ENCODE peak calls at places on chromosomes 6 and 20, in six cellular contexts. Y is A549, F is stomach, B is uterus, U is esophagus squamous epithelium, W is NB4. P is an unnamed sample.

GRCh38 chr6:33837971-33838665 is 34.3 kb upstream of the MLN start:
- DNase-seq in Y (no peak), B (peak), U (no peak), W (peak), F (no peak), P (no peak)

GRCh38 chr20:53859684-53860083 is 210.7 kb downstream of the BCAS1 start:
- DNase-seq in B (peak), Y (no peak), W (no peak), F (no peak), U (no peak), P (no peak)

GRCh38 chr6:42742116-42742894 is 3.6 kb downstream of the TBCC start:
- DNase-seq in F (no peak), U (no peak), W (peak), B (no peak), Y (no peak), P (no peak)

GRCh38 chr6:79301290-79301689 is 66.8 kb upstream of the HMGN3 start:
- DNase-seq in W (no peak), F (no peak), B (no peak), U (no peak), Y (no peak), P (no peak)

GRCh38 chr20:44714102-44714700 is 968 bp upstream of the CCN5 start:
- DNase-seq in B (no peak), W (no peak), F (peak), Y (no peak), U (no peak), P (no peak)

GRCh38 chr6:111791415-111791814 is 81.8 kb downstream of the FYN start:
- DNase-seq in Y (no peak), W (no peak), F (no peak), B (no peak), U (no peak), P (no peak)

GRCh38 chr6:14000901-14001300 is 76.1 kb downstream of the RNF182 start:
- DNase-seq in B (no peak), U (no peak), F (no peak), Y (peak), W (no peak), P (no peak)

GRCh38 chr6:167079853-167080297 is 43.0 kb upstream of the CCR6 start:
- DNase-seq in F (no peak), U (no peak), W (no peak), B (no peak), Y (no peak), P (no peak)

GRCh38 chr20:34997171-34997570 is 41.5 kb downstream of the MYH7B start:
- DNase-seq in U (no peak), W (peak), F (peak), B (peak), Y (no peak), P (no peak)

GRCh38 chr20:34996243-34996984 is 40.7 kb downstream of the MYH7B start:
- DNase-seq in B (no peak), U (no peak), Y (no peak), W (no peak), F (no peak), P (no peak)

GRCh38 chr20:34994509-34995131 is 39.0 kb downstream of the MYH7B start:
- DNase-seq in B (no peak), U (no peak), F (no peak), W (no peak), Y (no peak), P (no peak)

GRCh38 chr20:34995192-34995591 is 39.5 kb downstream of the MYH7B start:
- DNase-seq in B (no peak), W (no peak), F (no peak), Y (no peak), U (no peak), P (no peak)

DNA sequence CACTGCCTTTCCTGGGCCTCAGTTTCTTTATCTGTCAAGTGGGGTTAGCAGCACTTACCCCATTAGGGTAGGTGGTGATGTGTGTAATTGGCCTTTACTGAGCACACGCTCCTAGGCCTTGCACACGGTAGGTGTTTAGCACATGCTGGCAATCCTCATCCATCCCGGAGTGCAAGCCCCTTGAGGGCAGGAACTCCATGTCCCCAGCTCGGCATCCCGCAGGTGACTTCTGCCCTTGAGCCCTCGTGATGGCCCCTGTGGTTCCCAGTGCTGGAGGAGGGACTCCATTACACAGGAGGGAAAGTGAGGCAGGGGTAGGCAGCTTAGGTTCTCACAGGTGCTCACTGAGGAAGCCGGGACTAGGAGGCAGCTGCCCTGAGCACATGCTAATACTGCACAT is 40.0 kb downstream of the MYH7B start:
- DNase-seq in F (no peak), B (no peak), Y (no peak), U (no peak), W (no peak), P (no peak)
- TF ChIP-seq POLR2A in F (no peak), B (no peak), Y (no peak), U (no peak), W (no peak), P (no peak)

GRCh38 chr6:168794515-168794914 is 353.5 kb downstream of the SMOC2 start:
- DNase-seq in F (no peak), W (no peak), Y (no peak), B (no peak), U (no peak), P (peak)
- TF ChIP-seq POLR2A in F (no peak), W (no peak), Y (no peak), B (no peak), U (no peak), P (no peak)

DNA sequence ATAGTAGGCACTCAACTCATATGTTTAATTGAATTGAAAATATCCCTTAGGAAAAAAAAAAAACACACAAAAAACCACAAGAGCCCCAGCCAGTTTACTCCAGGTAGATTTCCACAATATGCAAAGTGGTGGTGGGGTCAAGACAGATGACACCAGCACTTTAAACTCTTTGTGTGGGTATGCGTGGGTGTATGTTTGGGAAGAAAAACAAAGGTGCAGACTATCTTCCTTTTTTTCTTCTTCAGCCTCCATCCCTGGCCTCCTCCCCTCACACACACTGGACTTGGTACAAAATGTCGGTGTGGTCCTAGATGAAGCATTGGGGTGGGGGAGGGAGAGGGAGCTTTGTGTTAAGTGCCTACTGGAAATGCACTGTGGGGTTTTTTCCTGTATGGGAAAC is 42.2 kb upstream of the CDKAL1 start:
- DNase-seq in W (no peak), U (no peak), F (no peak), B (no peak), Y (no peak), P (no peak)
- TF ChIP-seq POLR2A in W (no peak), U (no peak), F (no peak), B (no peak), Y (no peak), P (no peak)

GRCh38 chr6:70162972-70163371 is 139.9 kb downstream of the COL9A1 start:
- DNase-seq in B (no peak), U (no peak), W (no peak), F (no peak), Y (no peak), P (no peak)

GRCh38 chr6:70166088-70166958 is 136.6 kb downstream of the COL9A1 start:
- DNase-seq in U (no peak), B (no peak), F (peak), Y (peak), W (peak), P (no peak)

GRCh38 chr6:70164556-70164955 is 138.3 kb downstream of the COL9A1 start:
- DNase-seq in Y (no peak), F (no peak), W (no peak), B (no peak), U (no peak), P (no peak)

DNA sequence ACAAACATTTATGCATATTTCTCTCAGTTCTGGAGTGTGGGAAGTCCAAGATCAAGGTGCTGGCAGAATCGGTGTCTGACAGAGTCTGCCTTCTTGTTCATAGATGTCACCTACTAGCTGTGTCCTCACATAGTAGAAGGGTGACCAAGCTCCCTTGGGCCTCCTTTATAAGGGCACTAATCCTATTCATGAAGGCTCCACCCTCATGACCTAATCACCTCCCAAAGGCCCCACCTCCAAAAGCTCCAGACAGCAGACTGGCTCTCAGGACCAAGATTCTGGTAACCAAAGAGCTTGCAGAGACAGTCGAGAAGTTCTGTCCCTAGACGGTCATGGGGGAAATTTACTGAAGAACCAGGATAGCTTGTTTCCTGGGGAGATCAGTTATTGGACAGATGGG is 139.1 kb downstream of the COL9A1 start:
- DNase-seq in U (no peak), F (no peak), W (no peak), Y (no peak), B (no peak), P (no peak)
- TF ChIP-seq POLR2A in U (no peak), F (no peak), W (no peak), Y (no peak), B (no peak), P (no peak)

GRCh38 chr6:170554086-170554887 is at the start of gene TBP:
- DNase-seq in F (peak), Y (peak), U (peak), B (peak), W (peak), P (peak)
- TF ChIP-seq POLR2A in F (no peak), Y (peak), U (no peak), B (peak), W (peak), P (no peak)

GRCh38 chr6:109315331-109316129 is 66.7 kb downstream of the CD164 start:
- DNase-seq in B (no peak), F (peak), W (no peak), Y (no peak), U (no peak), P (no peak)

GRCh38 chr6:109321752-109322151 is 60.5 kb downstream of the CD164 start:
- DNase-seq in U (no peak), B (no peak), W (no peak), Y (no peak), F (no peak), P (no peak)

GRCh38 chr6:109314313-109314712 is 68.0 kb downstream of the CD164 start:
- DNase-seq in B (no peak), W (no peak), F (no peak), Y (no peak), U (no peak), P (no peak)

GRCh38 chr6:109316909-109317308 is 65.4 kb downstream of the CD164 start:
- DNase-seq in U (no peak), W (no peak), B (no peak), F (no peak), Y (no peak), P (no peak)

DNA sequence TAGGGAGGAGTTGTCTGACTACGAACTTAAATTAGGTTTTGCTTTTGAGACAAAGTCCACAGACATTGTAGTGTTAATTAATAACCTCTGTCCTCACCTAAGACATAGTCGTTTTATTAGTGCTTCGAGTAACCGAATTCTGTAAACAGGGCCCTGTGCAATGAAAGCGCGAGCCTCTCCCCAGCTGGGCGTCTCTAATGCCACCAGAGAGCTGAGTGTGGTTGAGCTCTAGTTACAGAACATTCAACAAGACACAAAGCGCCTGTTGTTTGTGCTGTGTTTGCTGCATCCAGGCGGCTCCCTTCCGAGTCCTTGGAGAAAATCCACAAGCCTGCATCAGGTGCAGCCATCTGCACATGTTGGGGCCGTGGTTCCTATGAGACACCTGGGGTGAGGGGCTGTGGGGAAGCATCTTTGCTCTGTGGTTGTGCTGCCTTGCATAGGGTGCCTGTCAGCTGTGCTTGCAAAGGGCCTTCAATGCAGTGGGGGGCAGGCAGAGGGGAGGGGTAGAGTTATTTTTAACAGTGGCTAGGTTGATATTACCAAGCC is 63.9 kb downstream of the CD164 start:
- DNase-seq in Y (no peak), B (no peak), W (no peak), F (no peak), U (no peak), P (no peak)
- TF ChIP-seq POLR2A in Y (no peak), B (no peak), W (no peak), F (no peak), U (no peak), P (no peak)

GRCh38 chr20:38432292-38432691 is 2.8 kb downstream of the SNHG17 start:
- DNase-seq in B (no peak), F (no peak), W (no peak), Y (no peak), U (no peak), P (no peak)
- TF ChIP-seq POLR2A in B (no peak), F (no peak), W (no peak), Y (no peak), U (no peak), P (no peak)

GRCh38 chr6:31530659-31531058 is 1.9 kb downstream of the MCCD1 start:
- DNase-seq in W (no peak), F (no peak), B (no peak), U (no peak), Y (no peak), P (no peak)
- TF ChIP-seq POLR2A in W (no peak), F (no peak), B (no peak), U (no peak), Y (no peak), P (no peak)

GRCh38 chr6:84976516-84977420 is 212.4 kb upstream of the TBX18 start:
- DNase-seq in U (no peak), W (no peak), F (no peak), Y (peak), B (no peak), P (no peak)

DNA sequence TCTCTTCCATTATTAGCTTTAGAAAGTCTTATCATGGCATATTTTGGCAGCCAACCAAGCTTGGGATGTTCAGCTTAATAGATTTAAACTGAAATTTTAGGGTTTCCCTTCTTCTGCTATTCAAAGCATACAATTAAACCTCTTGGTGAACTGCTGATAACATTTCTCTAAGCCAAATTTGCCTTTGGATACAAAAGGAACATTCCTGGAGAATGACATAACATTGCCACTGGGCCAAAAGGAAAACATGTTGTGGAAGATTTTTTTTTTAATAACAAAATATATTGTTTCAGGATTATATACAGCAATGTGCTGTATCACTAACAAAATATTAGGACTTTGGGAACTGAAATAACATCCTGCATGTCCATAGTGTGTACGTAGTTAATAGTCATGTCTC is 215.1 kb upstream of the TBX18 start:
- DNase-seq in Y (no peak), U (no peak), W (no peak), F (no peak), B (no peak), P (no peak)
- TF ChIP-seq POLR2A in Y (no peak), U (no peak), W (no peak), F (no peak), B (no peak), P (no peak)

GRCh38 chr6:43800746-43801488 is 30.9 kb downstream of the VEGFA start:
- DNase-seq in U (no peak), B (no peak), W (no peak), Y (no peak), F (no peak), P (no peak)

GRCh38 chr6:43796910-43797890 is 27.2 kb downstream of the VEGFA start:
- DNase-seq in Y (no peak), F (no peak), U (no peak), B (no peak), W (no peak), P (no peak)

GRCh38 chr6:43799671-43800623 is 29.9 kb downstream of the VEGFA start:
- DNase-seq in Y (no peak), U (no peak), F (no peak), B (no peak), W (peak), P (no peak)

GRCh38 chr6:43797919-43798318 is 27.9 kb downstream of the VEGFA start:
- DNase-seq in Y (no peak), U (no peak), F (no peak), W (no peak), B (no peak), P (no peak)

DNA sequence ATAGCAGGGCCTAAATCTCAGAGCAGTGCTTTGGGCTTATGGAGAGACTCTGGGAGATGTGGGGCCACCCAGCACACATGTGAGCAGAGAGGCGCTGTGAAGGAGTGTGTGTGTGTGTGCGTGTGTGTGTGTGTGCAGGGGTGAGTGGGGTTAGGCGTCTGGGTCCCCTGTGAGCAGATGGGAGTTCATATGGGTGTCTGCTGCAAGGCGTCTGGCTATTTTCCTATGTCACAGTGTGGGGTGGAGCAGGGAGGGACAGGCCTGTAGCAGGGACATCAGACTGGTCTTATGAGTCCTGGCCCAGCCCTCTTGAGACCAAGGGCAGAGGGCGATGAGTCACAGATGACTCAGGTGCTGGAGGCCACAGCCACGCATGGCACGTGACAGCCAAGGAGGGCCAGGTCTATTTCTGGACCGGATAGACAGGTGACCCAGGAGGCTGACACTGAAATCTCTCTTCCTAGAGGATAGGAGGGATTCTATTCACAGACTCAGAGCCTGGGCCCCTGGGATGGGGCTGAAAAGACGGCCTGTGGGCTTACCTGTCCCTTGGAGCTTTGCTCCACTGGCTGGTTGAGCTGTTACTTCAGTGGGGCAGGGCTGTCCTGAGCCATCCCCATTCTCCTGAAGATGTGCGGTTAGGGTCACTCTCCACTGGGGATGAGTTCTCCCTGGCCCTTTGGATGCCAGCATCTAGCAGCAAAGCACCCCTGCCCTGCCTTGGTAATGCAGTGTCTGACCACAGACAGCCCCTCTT is 28.9 kb downstream of the VEGFA start:
- DNase-seq in B (no peak), Y (peak), W (peak), U (peak), F (peak), P (no peak)
- TF ChIP-seq POLR2A in B (no peak), Y (no peak), W (no peak), U (no peak), F (no peak), P (no peak)